ENCODE peak calls at places on chromosome 14, in six cellular contexts. Y is sigmoid colon, Q is uterus, V is heart left ventricle, L is A549, Z is ovary. S is an unnamed sample.

GRCh38 chr14:44866322-44866721 is 95.4 kb downstream of the KLHL28 start:
- DNase-seq in Y (no peak), Z (no peak), V (no peak), Q (no peak), L (no peak), S (no peak)

GRCh38 chr14:68741839-68742470 is 50.9 kb downstream of the ZFP36L1 start:
- DNase-seq in Z (no peak), Y (no peak), L (no peak), V (no peak), Q (no peak), S (peak; percentile 47)

GRCh38 chr14:54105898-54106297 is 149.3 kb upstream of the BMP4 start:
- DNase-seq in Y (no peak), V (no peak), L (no peak), Q (no peak), Z (no peak), S (no peak)

GRCh38 chr14:65222434-65222833 is 120.1 kb upstream of the MAX start:
- DNase-seq in L (no peak), Z (no peak), Y (no peak), Q (no peak), V (peak; percentile 49), S (no peak)

GRCh38 chr14:38073641-38074040 is 134.1 kb upstream of the SSTR1 start:
- DNase-seq in Z (no peak), Y (no peak), Q (no peak), L (no peak), V (no peak), S (no peak)

GRCh38 chr14:93974833-93975232 is 1.5 kb downstream of the ASB2 start:
- DNase-seq in Q (no peak), Z (no peak), V (peak; percentile 81), Y (no peak), L (no peak), S (no peak)

GRCh38 chr14:54699087-54699530 is 132.2 kb downstream of the SAMD4A start:
- DNase-seq in Y (no peak), Z (no peak), Q (no peak), L (no peak), V (peak; percentile 77), S (no peak)

GRCh38 chr14:100620437-100621100 is 33.4 kb upstream of the BEGAIN start:
- DNase-seq in Q (peak; percentile 7), Z (peak; percentile 9), Y (peak; percentile 40), V (peak; percentile 12), L (no peak), S (peak; percentile 42)

GRCh38 chr14:22981090-22982012 is 1.0 kb downstream of the AJUBA start:
- DNase-seq in Q (no peak), V (no peak), Z (peak; percentile 42), Y (no peak), L (peak; percentile 53), S (no peak)

GRCh38 chr14:37114039-37114438 is 58.4 kb downstream of the SLC25A21 start:
- DNase-seq in Y (no peak), V (no peak), Z (no peak), Q (no peak), L (no peak), S (no peak)

GRCh38 chr14:98919431-98919830 is 352.6 kb downstream of the BCL11B start:
- DNase-seq in Z (no peak), Q (no peak), L (no peak), V (no peak), Y (peak; percentile 43), S (peak; percentile 55)

GRCh38 chr14:51653855-51654548 is 2.3 kb downstream of the FRMD6 start:
- DNase-seq in Q (no peak), Y (no peak), V (no peak), L (no peak), Z (no peak), S (no peak)

GRCh38 chr14:106657460-106657859 is 1131.1 kb downstream of the TMEM121 start:
- DNase-seq in Z (no peak), V (no peak), L (no peak), Y (no peak), Q (no peak), S (no peak)

GRCh38 chr14:97005908-97006307 is 208.7 kb downstream of the VRK1 start:
- DNase-seq in Z (no peak), L (no peak), V (no peak), Q (no peak), Y (no peak), S (no peak)

GRCh38 chr14:20714593-20715250 is 26.2 kb downstream of the ANG start:
- DNase-seq in V (peak; percentile 87), Q (peak; percentile 33), Z (peak; percentile 46), Y (peak; percentile 86), L (no peak), S (no peak)

GRCh38 chr14:73227812-73228781 is 9.2 kb upstream of the PAPLN start:
- DNase-seq in V (peak; percentile 73), L (peak; percentile 92), Y (peak; percentile 83), Q (peak; percentile 79), Z (peak; percentile 75), S (no peak)

GRCh38 chr14:80425686-80426085 is 214.4 kb upstream of the DIO2 start:
- DNase-seq in Z (no peak), Y (no peak), V (no peak), L (peak; percentile 29), Q (no peak), S (no peak)

GRCh38 chr14:43755707-43756106 is 751.4 kb downstream of the FSCB start:
- DNase-seq in Z (no peak), V (no peak), Q (no peak), L (no peak), Y (no peak), S (no peak)

GRCh38 chr14:63470877-63471565 is 72.2 kb downstream of the PPP2R5E start:
- DNase-seq in L (peak; percentile 64), Z (no peak), V (no peak), Y (no peak), Q (no peak), S (no peak)

GRCh38 chr14:23237772-23238594 is at the start of gene RNF212B:
- DNase-seq in V (peak; percentile 91), Q (peak; percentile 93), Z (peak; percentile 93), Y (peak; percentile 96), L (peak; percentile 85), S (peak; percentile 93)

GRCh38 chr14:26905219-26905618 is 307.4 kb upstream of the NOVA1 start:
- DNase-seq in L (no peak), Z (no peak), V (no peak), Y (no peak), Q (no peak), S (no peak)

GRCh38 chr14:81437226-81437625 is 37.1 kb upstream of the STON2 start:
- DNase-seq in Q (no peak), Y (no peak), Z (no peak), L (no peak), V (no peak), S (no peak)

GRCh38 chr14:101918125-101918989 is 46.0 kb upstream of the DYNC1H1 start:
- DNase-seq in Q (no peak), V (no peak), Z (no peak), Y (no peak), L (no peak), S (no peak)

GRCh38 chr14:30045720-30046119 is 118.1 kb upstream of the PRKD1 start:
- DNase-seq in Y (no peak), V (no peak), Z (no peak), Q (no peak), L (no peak), S (no peak)

GRCh38 chr14:37172936-37173613 is 669 bp upstream of the SLC25A21 start:
- DNase-seq in L (no peak), Y (no peak), V (no peak), Q (no peak), Z (no peak), S (no peak)

GRCh38 chr14:99793213-99794155 is at the start of gene EML1:
- DNase-seq in Z (peak; percentile 85), V (peak; percentile 89), Y (peak; percentile 93), L (peak; percentile 88), Q (peak; percentile 85), S (peak; percentile 84)

GRCh38 chr14:37131205-37131604 is 41.2 kb downstream of the SLC25A21 start:
- DNase-seq in Q (no peak), L (no peak), Z (no peak), Y (no peak), V (no peak), S (no peak)

GRCh38 chr14:61672796-61673195 is 22.5 kb upstream of the HIF1A start:
- DNase-seq in V (no peak), Y (no peak), L (no peak), Z (no peak), Q (no peak), S (no peak)

GRCh38 chr14:61668267-61668666 is 27.0 kb upstream of the HIF1A start:
- DNase-seq in Y (no peak), Q (no peak), V (no peak), L (peak; percentile 31), Z (no peak), S (no peak)

GRCh38 chr14:61671086-61671485 is 24.2 kb upstream of the HIF1A start:
- DNase-seq in Y (no peak), Q (no peak), V (no peak), Z (no peak), L (no peak), S (no peak)

GRCh38 chr14:61673305-61673704 is 22.0 kb upstream of the HIF1A start:
- DNase-seq in L (no peak), Y (no peak), V (no peak), Q (no peak), Z (no peak), S (no peak)

DNA sequence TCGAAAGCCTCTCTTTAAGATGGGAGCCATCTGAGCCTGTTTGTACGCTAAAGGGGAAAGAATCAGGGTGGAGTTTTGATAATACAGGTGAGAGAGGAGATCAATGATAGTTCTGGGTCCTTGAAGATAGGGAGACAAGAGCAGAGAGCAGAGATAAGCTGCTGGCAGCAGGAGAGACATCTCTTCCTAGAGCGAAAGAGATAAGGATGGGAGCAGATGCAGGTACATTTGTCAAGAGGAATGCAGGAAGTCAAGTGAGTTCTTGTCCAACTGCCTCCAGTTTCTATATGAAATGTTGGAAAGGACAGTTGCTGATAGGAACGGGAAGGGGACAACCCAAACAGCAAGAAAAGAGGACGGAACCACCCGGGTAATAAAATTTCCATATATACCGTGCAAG is 24.7 kb upstream of the HIF1A start:
- DNase-seq in Z (no peak), V (no peak), L (no peak), Y (no peak), Q (no peak), S (no peak)
- H3K4me3 ChIP-seq in Z (no peak overlapping the region), V (no peak overlapping the region), L (no peak overlapping the region), Y (no peak overlapping the region), Q (no peak overlapping the region), S (no peak overlapping the region)

GRCh38 chr14:84493779-84494178 is 1036.2 kb upstream of the FLRT2 start:
- DNase-seq in Z (no peak), V (no peak), L (no peak), Y (no peak), Q (no peak), S (no peak)
- TF ChIP-seq CTCF in Z (no peak), V (no peak), L (no peak), Y (no peak), Q (no peak), S (no peak)

GRCh38 chr14:49634547-49635334 is at the start of gene DNAAF2:
- DNase-seq in Y (peak; percentile 80), V (peak; percentile 45), Q (peak; percentile 64), L (peak; percentile 66), Z (peak; percentile 78), S (peak; percentile 84)
- TF ChIP-seq POLR2A in Y (no peak), V (no peak), Q (no peak), L (peak; percentile 24), Z (no peak), S (no peak)

DNA sequence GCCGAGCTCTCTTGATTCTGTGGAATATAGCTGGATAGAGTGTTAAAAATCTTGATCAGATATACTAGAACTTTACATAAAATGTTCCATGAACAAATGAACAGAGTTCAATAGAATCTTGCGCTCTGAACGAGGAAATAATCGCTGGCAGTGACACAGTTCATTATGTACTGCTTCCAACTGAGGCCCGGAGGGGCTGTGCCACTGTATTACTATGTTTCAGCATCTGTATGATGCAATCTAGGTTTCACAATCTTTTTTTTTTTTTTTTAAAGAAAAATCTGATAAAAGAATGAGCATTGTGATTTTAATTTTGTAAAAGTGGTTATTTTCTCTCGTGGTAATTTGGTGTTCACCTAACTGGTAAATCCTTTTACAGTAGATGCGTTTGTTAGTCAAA is 77.2 kb downstream of the FERMT2 start:
- DNase-seq in V (no peak), Q (peak; percentile 42), Z (no peak), Y (peak; percentile 77), L (no peak), S (no peak)
- H3K4me3 ChIP-seq in V (no peak overlapping the region), Q (no peak overlapping the region), Z (no peak overlapping the region), Y (no peak overlapping the region), L (no peak overlapping the region), S (no peak overlapping the region)